ENCODE peak calls at places on chromosomes 5 and 9, in six cellular contexts. I, L, N, S, Q and J are unnamed samples.

GRCh38 chr9:118785456-118785855 is 583.8 kb downstream of the BRINP1 start:
- DNase-seq in I (no peak), Q (no peak), N (no peak), L (no peak), S (no peak), J (no peak)

GRCh38 chr9:127153484-127153883 is 31.0 kb upstream of the ANGPTL2 start:
- DNase-seq in N (no peak), I (no peak), S (no peak), L (no peak), Q (no peak), J (no peak)

GRCh38 chr5:60903356-60903755 is 41.5 kb downstream of the ERCC8 start:
- DNase-seq in L (no peak), S (no peak), Q (no peak), I (no peak), N (no peak), J (no peak)

GRCh38 chr5:14491505-14491904 is 90.1 kb upstream of the OTULINL start:
- DNase-seq in Q (no peak), S (peak), I (no peak), L (no peak), N (no peak), J (no peak)

GRCh38 chr5:15834596-15835245 is 334.7 kb downstream of the FBXL7 start:
- DNase-seq in I (no peak), L (no peak), S (peak), N (no peak), Q (no peak), J (no peak)

GRCh38 chr9:92807757-92808725 is 43.4 kb upstream of the BICD2 start:
- DNase-seq in Q (no peak), L (peak), N (peak), I (no peak), S (no peak), J (peak)

GRCh38 chr5:89401659-89402058 is 518.7 kb upstream of the MEF2C start:
- DNase-seq in I (no peak), L (no peak), N (no peak), Q (no peak), S (no peak), J (no peak)

GRCh38 chr9:132744881-132745761 is 74.9 kb downstream of the GTF3C4 start:
- DNase-seq in L (no peak), N (no peak), S (peak), Q (no peak), I (no peak), J (no peak)

GRCh38 chr9:136881691-136882108 is 4.6 kb upstream of the TRAF2 start:
- DNase-seq in Q (peak), S (peak), I (peak), L (peak), N (no peak), J (no peak)

GRCh38 chr5:137619191-137619870 is 116.6 kb downstream of the KLHL3 start:
- DNase-seq in I (no peak), S (peak), N (peak), L (no peak), Q (no peak), J (no peak)

GRCh38 chr5:497871-498509 is 26.3 kb downstream of the SLC9A3 start:
- DNase-seq in N (no peak), S (no peak), Q (no peak), I (no peak), L (no peak), J (no peak)

GRCh38 chr9:127397722-127398647 is 1.0 kb downstream of the SLC2A8 start:
- DNase-seq in I (no peak), L (peak), N (peak), Q (no peak), S (peak), J (no peak)

GRCh38 chr5:151123897-151124751 is 33.5 kb downstream of the ANXA6 start:
- DNase-seq in I (no peak), L (peak), N (peak), S (peak), Q (peak), J (no peak)

GRCh38 chr5:153960269-153961215 is 78.2 kb downstream of the FAM114A2 start:
- DNase-seq in L (peak), S (no peak), I (peak), N (no peak), Q (peak), J (no peak)

GRCh38 chr9:134656334-134657034 is 14.9 kb downstream of the COL5A1 start:
- DNase-seq in N (peak), S (no peak), L (no peak), I (no peak), Q (no peak), J (no peak)